ENCODE peak calls at places on chromosomes 13 and 19, in five cellular contexts. D is psoas muscle, A is HFFc6, L is fibroblast of mammary gland, P is AG04449. O is an unnamed sample.

GRCh38 chr13:38090913-38091312 is 221.3 kb upstream of the TRPC4 start:
- DNase-seq in L (no peak), D (no peak), P (no peak), A (no peak), O (no peak)

GRCh38 chr19:15495151-15495550 is 13.2 kb upstream of the CYP4F22 start:
- DNase-seq in P (no peak), D (no peak), A (no peak), L (no peak), O (no peak)

GRCh38 chr13:24127116-24127631 is 33.3 kb upstream of the SPATA13 start:
- DNase-seq in D (no peak), P (no peak), L (peak), A (no peak), O (peak)

GRCh38 chr19:52689804-52690394 is 44.9 kb downstream of the ZNF611 start:
- DNase-seq in A (no peak), D (peak), P (no peak), L (no peak), O (peak)

GRCh38 chr13:78604782-78605611 is 1.6 kb upstream of the POU4F1 start:
- DNase-seq in D (no peak), A (no peak), P (no peak), L (peak), O (no peak)

GRCh38 chr19:5889288-5889971 is 14.2 kb downstream of the NDUFA11 start:
- DNase-seq in L (peak), A (peak), D (no peak), P (no peak), O (no peak)

GRCh38 chr13:95188128-95188527 is 113.1 kb downstream of the ABCC4 start:
- DNase-seq in L (peak), P (no peak), D (no peak), A (no peak), O (no peak)

GRCh38 chr13:27168870-27169525 is 2.6 kb downstream of the USP12 start:
- DNase-seq in L (peak), P (no peak), A (no peak), D (no peak), O (no peak)

GRCh38 chr13:108268713-108269112 is 805 bp upstream of the TNFSF13B start:
- DNase-seq in L (no peak), P (no peak), D (no peak), A (no peak), O (no peak)

GRCh38 chr13:46796129-46796514 is 839 bp downstream of the ESD start:
- DNase-seq in L (no peak), P (no peak), A (no peak), D (no peak), O (no peak)

GRCh38 chr13:95193509-95194230 is 107.6 kb downstream of the ABCC4 start:
- DNase-seq in D (no peak), P (no peak), A (no peak), L (no peak), O (no peak)

GRCh38 chr19:49333426-49334288 is 1.5 kb upstream of the CD37 start:
- DNase-seq in L (peak), D (no peak), A (no peak), P (no peak), O (no peak)

GRCh38 chr13:32537580-32538233 is 888 bp downstream of the N4BP2L2 start:
- DNase-seq in P (no peak), D (peak), A (no peak), L (no peak), O (peak)

GRCh38 chr13:113625965-113626661 is 31.9 kb downstream of the ATP4B start:
- DNase-seq in L (no peak), A (peak), P (peak), D (peak), O (no peak)

GRCh38 chr19:52896431-52897148 is 845 bp downstream of the ZNF320 start:
- DNase-seq in A (no peak), L (peak), D (peak), P (no peak), O (peak)

GRCh38 chr19:11383706-11384048 is 437 bp downstream of the EPOR start:
- DNase-seq in D (no peak), L (no peak), A (no peak), P (no peak), O (no peak)

GRCh38 chr13:100240109-100240779 is 151.4 kb downstream of the PCCA start:
- DNase-seq in P (no peak), D (no peak), A (no peak), L (no peak), O (no peak)

GRCh38 chr13:43584711-43585110 is 202.1 kb downstream of the ENOX1 start:
- DNase-seq in L (no peak), P (no peak), A (no peak), D (no peak), O (no peak)

GRCh38 chr19:49363265-49364082 is at the start of gene DKKL1:
- DNase-seq in A (peak), P (peak), D (peak), L (peak), O (peak)

GRCh38 chr13:83221813-83222241 is 660.4 kb downstream of the SLITRK1 start:
- DNase-seq in L (peak), A (peak), P (peak), D (no peak), O (no peak)

GRCh38 chr13:73070451-73070850 is 11.6 kb downstream of the KLF5 start:
- DNase-seq in L (no peak), A (no peak), D (no peak), P (no peak), O (no peak)

GRCh38 chr13:46804391-46804815 is 7.4 kb upstream of the ESD start:
- DNase-seq in P (peak), A (peak), L (peak), D (no peak), O (peak)

GRCh38 chr13:32837307-32837972 is 178.8 kb upstream of the KL start:
- DNase-seq in D (no peak), P (no peak), L (no peak), A (no peak), O (no peak)

GRCh38 chr19:18460900-18461299 is 23.0 kb upstream of the ISYNA1 start:
- DNase-seq in A (no peak), L (no peak), D (no peak), P (no peak), O (no peak)

GRCh38 chr19:18225355-18225701 is 910 bp downstream of the PDE4C start:
- DNase-seq in P (no peak), A (no peak), L (no peak), D (no peak), O (no peak)

GRCh38 chr13:59931621-59932020 is 232.1 kb downstream of the DIAPH3 start:
- DNase-seq in L (no peak), P (no peak), A (no peak), D (no peak), O (no peak)

GRCh38 chr19:7004313-7004931 is 16.8 kb downstream of the MBD3L2B start:
- DNase-seq in D (no peak), A (peak), P (no peak), L (peak), O (no peak)

GRCh38 chr13:113103646-113104045 is 1.9 kb upstream of the F7 start:
- DNase-seq in A (no peak), P (no peak), L (no peak), D (no peak), O (no peak)

GRCh38 chr13:46185634-46186033 is 3.7 kb upstream of the LCP1 start:
- DNase-seq in D (no peak), L (no peak), A (no peak), P (no peak), O (no peak)

GRCh38 chr19:38889803-38890202 is 9.6 kb downstream of the SIRT2 start:
- DNase-seq in D (no peak), A (no peak), P (no peak), L (no peak), O (no peak)

GRCh38 chr13:66375756-66376155 is 854.4 kb downstream of the PCDH9 start:
- DNase-seq in L (peak), P (no peak), A (no peak), D (no peak), O (no peak)

GRCh38 chr13:46622918-46623256 is 69.9 kb downstream of the LRCH1 start:
- DNase-seq in A (peak), D (no peak), P (peak), L (peak), O (no peak)

GRCh38 chr19:41265376-41266153 is 1.4 kb downstream of the HNRNPUL1 start:
- DNase-seq in L (peak), A (no peak), P (no peak), D (no peak), O (peak)

GRCh38 chr19:41263042-41263849 is 926 bp upstream of the HNRNPUL1 start:
- DNase-seq in L (peak), D (peak), A (peak), P (peak), O (peak)

GRCh38 chr19:41264581-41265375 is 606 bp downstream of the HNRNPUL1 start:
- DNase-seq in D (peak), P (no peak), A (no peak), L (peak), O (peak)

GRCh38 chr19:41261474-41262190 is 2.5 kb upstream of the HNRNPUL1 start:
- DNase-seq in P (no peak), D (no peak), L (no peak), A (no peak), O (no peak)

GRCh38 chr19:41263850-41264580 is at the start of gene HNRNPUL1:
- DNase-seq in D (peak), P (peak), L (peak), A (peak), O (peak)
- TF ChIP-seq CTCF in D (peak), P (peak), L (no peak), A (peak), O (no peak)

GRCh38 chr19:3442487-3443071 is 37.7 kb downstream of the SMIM24 start:
- DNase-seq in A (no peak), D (no peak), P (no peak), L (no peak), O (no peak)

GRCh38 chr19:3441986-3442329 is 38.4 kb downstream of the SMIM24 start:
- DNase-seq in P (no peak), D (no peak), A (no peak), L (no peak), O (no peak)

GRCh38 chr19:3444695-3445234 is 35.6 kb downstream of the SMIM24 start:
- DNase-seq in L (no peak), A (no peak), P (no peak), D (no peak), O (no peak)

GRCh38 chr19:3441089-3441985 is 39.0 kb downstream of the SMIM24 start:
- DNase-seq in D (no peak), A (no peak), P (no peak), L (no peak), O (no peak)

DNA sequence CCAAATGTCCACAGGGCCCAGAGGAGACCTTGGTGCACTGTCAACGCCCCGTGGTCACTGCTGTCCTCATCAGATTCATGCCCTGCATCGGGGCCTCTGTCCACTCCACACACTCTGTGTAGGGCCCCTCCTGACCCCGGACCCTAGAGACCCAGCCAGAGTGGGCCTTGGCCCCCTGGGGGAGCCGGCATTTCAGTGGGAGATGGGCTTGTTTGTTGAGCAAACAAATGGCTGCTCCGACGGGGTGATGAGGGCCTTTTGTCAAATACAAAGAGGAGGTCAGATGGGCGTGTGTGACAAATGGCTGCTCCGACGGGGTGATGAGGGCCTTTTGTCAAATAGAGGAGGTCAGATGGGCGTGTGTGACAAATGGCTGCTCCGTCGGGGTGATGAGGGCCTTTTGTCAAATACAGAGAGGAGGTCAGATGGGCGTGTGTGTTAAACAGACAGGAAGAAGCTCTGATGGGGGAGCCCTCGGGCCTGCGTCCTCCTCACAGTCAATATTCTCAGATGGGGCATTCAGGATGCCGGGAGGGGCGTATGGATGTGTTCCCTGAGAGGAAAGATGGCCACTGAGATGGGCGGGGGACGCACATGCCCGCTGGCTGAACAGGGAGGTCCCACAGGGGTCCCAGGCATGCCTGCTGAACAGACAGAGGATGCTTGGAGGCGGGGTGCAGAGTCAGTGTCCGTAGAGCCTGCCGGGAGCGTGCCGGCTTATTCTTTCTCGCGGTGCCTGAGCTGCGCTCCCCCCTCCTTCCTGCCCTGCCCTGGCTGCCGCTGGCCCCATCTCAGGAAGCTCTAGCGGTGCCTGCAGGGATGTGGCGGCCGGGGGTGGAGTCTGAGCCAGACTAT is 36.3 kb downstream of the SMIM24 start:
- DNase-seq in L (peak), D (no peak), P (no peak), A (peak), O (no peak)
- TF ChIP-seq CTCF in L (no peak), D (no peak), P (no peak), A (no peak), O (no peak)

GRCh38 chr19:19515764-19516519 is at the start of gene NDUFA13:
- DNase-seq in D (peak), L (peak), A (peak), P (peak), O (peak)
- TF ChIP-seq CTCF in D (peak), L (no peak), A (no peak), P (no peak), O (no peak)

GRCh38 chr13:109809216-109809890 is 23.0 kb upstream of the IRS2 start:
- DNase-seq in L (no peak), D (no peak), P (no peak), A (no peak), O (no peak)

GRCh38 chr13:109810761-109811510 is 24.6 kb upstream of the IRS2 start:
- DNase-seq in A (no peak), D (peak), P (no peak), L (no peak), O (no peak)

GRCh38 chr13:109804654-109805053 is 18.3 kb upstream of the IRS2 start:
- DNase-seq in A (no peak), P (no peak), L (no peak), D (no peak), O (no peak)

GRCh38 chr13:109803822-109804221 is 17.4 kb upstream of the IRS2 start:
- DNase-seq in D (no peak), A (no peak), L (no peak), P (no peak), O (no peak)

GRCh38 chr13:109807345-109807744 is 21.0 kb upstream of the IRS2 start:
- DNase-seq in L (no peak), D (no peak), P (no peak), A (no peak), O (no peak)
- TF ChIP-seq CTCF in L (no peak), D (no peak), P (no peak), A (no peak), O (no peak)

GRCh38 chr19:45638930-45639729 is at the start of gene EML2:
- DNase-seq in P (no peak), D (peak), A (no peak), L (no peak), O (peak)
- TF ChIP-seq CTCF in P (peak), D (no peak), A (peak), L (peak), O (peak)